ENCODE peak calls at places on chromosomes 5 and 9, in eight cellular contexts. V is HCT116, W is HL-60, B is mammary epithelial cell, U is colonic mucosa, L is kidney epithelial cell, A is endothelial cell of umbilical vein, E is mesendoderm. R is an unnamed sample.

GRCh38 chr9:136951541-136952353 is at the start of gene LCN12:
- DNase-seq in V (no peak), W (no peak), B (no peak), U (no peak), L (no peak), A (no peak), E (no peak), R (no peak)

GRCh38 chr9:28792736-28793135 is 1219.5 kb upstream of the C9orf72 start:
- DNase-seq in V (no peak), W (no peak), B (peak; percentile 39), U (no peak), L (no peak), A (no peak), E (no peak), R (no peak)

GRCh38 chr9:126532019-126532462 is 81.7 kb upstream of the LMX1B start:
- DNase-seq in V (no peak), W (no peak), B (no peak), U (no peak), L (no peak), A (no peak), E (no peak), R (peak; percentile 61)

GRCh38 chr5:72265032-72265903 is 54.8 kb downstream of the MRPS27 start:
- DNase-seq in V (no peak), W (no peak), B (no peak), U (no peak), L (no peak), A (no peak), E (no peak), R (peak; percentile 14)

GRCh38 chr9:115952667-115953316 is 200.8 kb upstream of the PAPPA start:
- DNase-seq in V (no peak), W (no peak), B (peak; percentile 17), U (no peak), L (peak; percentile 45), A (no peak), E (no peak), R (no peak)

GRCh38 chr9:77933019-77933418 is 98.6 kb downstream of the GNAQ start:
- DNase-seq in V (no peak), W (no peak), B (peak; percentile 62), U (no peak), L (no peak), A (no peak), E (no peak), R (no peak)

GRCh38 chr9:3014164-3014563 is 170.3 kb upstream of the PUM3 start:
- DNase-seq in V (no peak), W (no peak), B (no peak), U (no peak), L (no peak), A (no peak), E (no peak), R (no peak)

GRCh38 chr9:11086561-11086960 is 473.8 kb upstream of the PTPRD start:
- DNase-seq in V (no peak), W (no peak), B (no peak), U (no peak), L (peak; percentile 1), A (no peak), E (peak; percentile 71), R (no peak)

DNA sequence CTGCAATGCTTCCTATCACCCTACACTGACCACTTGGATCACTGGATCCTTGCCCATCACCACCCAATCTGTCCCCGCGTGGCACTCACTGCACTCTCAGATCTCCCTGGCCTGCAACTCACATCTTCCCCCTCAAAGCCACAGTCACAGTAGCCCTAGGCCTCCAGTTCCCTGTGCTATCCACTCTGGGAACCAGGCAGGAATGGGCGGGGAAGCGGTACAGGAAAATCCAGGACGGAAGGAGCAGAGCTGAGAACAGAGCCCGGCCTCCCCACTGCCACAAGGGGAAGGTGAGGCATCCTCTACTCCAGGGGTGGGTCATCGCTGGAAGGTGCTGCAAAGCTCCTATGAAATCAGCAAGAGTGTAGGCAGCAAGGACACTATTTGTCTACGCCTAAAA is 102.6 kb downstream of the ESM1 start:
- DNase-seq in V (no peak), W (no peak), B (no peak), U (no peak), L (no peak), A (no peak), E (no peak), R (no peak)
- H3K27me3 ChIP-seq in V (no peaks in the 10 kb centered on the region), W (peaks cover 2% of the 10 kb centered on the region), B (peaks cover 16% of the 10 kb centered on the region), U (peaks cover 29% of the 10 kb centered on the region), L (no peaks in the 10 kb centered on the region), A (peaks cover 9% of the 10 kb centered on the region), E (no peaks in the 10 kb centered on the region), R (no peaks in the 10 kb centered on the region)

GRCh38 chr5:178330791-178331404 is 98.3 kb upstream of the PHYKPL start:
- DNase-seq in V (no peak), W (no peak), B (no peak), U (no peak), L (no peak), A (no peak), E (peak; percentile 42), R (peak; percentile 84)

GRCh38 chr5:178334856-178335255 is 102.3 kb upstream of the PHYKPL start:
- DNase-seq in V (no peak), W (no peak), B (no peak), U (no peak), L (no peak), A (no peak), E (no peak), R (no peak)

GRCh38 chr5:178331491-178331981 is 98.9 kb upstream of the PHYKPL start:
- DNase-seq in V (no peak), W (no peak), B (no peak), U (peak; percentile 53), L (no peak), A (no peak), E (no peak), R (peak; percentile 100)

GRCh38 chr5:178333821-178334481 is 101.3 kb upstream of the PHYKPL start:
- DNase-seq in V (no peak), W (no peak), B (no peak), U (no peak), L (no peak), A (no peak), E (no peak), R (no peak)

GRCh38 chr5:178332096-178332780 is 99.6 kb upstream of the PHYKPL start:
- DNase-seq in V (no peak), W (no peak), B (no peak), U (no peak), L (no peak), A (no peak), E (no peak), R (peak; percentile 58)
- H3K27me3 ChIP-seq in V (no peaks in the 10 kb centered on the region), W (no peaks in the 10 kb centered on the region), B (peaks cover 2% of the 10 kb centered on the region), U (no peaks in the 10 kb centered on the region), L (no peaks in the 10 kb centered on the region), A (no peaks in the 10 kb centered on the region), E (no peaks in the 10 kb centered on the region), R (no peaks in the 10 kb centered on the region)

GRCh38 chr5:132815454-132815853 is 2.4 kb downstream of the SOWAHA start:
- DNase-seq in V (no peak), W (no peak), B (no peak), U (no peak), L (no peak), A (no peak), E (no peak), R (no peak)

GRCh38 chr5:132812123-132812948 is 766 bp upstream of the SOWAHA start:
- DNase-seq in V (no peak), W (no peak), B (no peak), U (no peak), L (no peak), A (no peak), E (no peak), R (no peak)

GRCh38 chr5:132812949-132813598 is at the start of gene SOWAHA:
- DNase-seq in V (no peak), W (no peak), B (no peak), U (peak; percentile 65), L (no peak), A (no peak), E (no peak), R (peak; percentile 31)

GRCh38 chr5:132814441-132815294 is 1.6 kb downstream of the SOWAHA start:
- DNase-seq in V (no peak), W (no peak), B (no peak), U (no peak), L (no peak), A (no peak), E (peak; percentile 65), R (no peak)

DNA sequence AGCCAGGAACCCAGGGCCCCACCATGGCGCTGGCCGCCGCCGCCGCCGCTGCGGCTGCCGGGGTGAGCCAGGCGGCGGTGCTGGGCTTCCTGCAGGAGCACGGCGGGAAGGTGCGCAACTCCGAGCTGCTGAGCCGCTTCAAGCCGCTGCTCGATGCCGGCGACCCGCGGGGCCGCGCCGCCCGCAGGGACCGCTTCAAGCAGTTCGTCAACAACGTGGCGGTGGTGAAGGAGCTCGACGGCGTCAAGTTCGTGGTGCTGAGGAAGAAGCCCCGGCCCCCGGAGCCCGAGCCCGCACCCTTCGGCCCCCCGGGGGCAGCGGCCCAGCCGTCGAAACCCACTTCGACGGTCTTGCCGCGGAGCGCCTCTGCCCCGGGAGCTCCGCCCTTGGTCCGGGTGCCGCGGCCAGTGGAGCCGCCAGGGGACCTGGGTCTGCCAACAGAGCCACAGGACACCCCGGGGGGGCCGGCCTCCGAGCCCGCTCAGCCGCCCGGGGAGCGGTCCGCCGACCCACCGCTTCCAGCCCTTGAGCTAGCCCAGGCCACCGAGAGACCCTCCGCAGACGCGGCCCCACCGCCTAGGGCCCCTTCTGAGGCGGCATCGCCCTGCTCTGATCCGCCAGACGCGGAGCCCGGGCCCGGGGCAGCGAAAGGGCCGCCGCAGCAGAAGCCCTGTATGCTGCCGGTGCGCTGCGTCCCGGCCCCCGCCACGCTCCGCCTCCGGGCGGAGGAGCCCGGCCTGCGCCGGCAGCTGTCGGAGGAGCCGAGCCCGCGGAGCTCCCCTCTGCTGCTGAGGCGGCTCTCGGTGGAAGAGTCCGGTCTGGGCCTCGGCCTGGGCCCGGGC is 718 bp downstream of the SOWAHA start:
- DNase-seq in V (no peak), W (no peak), B (no peak), U (peak; percentile 37), L (no peak), A (peak; percentile 21), E (peak; percentile 61), R (peak; percentile 56)
- H3K27me3 ChIP-seq in V (no peaks in the 10 kb centered on the region), W (peaks cover 2% of the 10 kb centered on the region), B (peaks cover 9% of the 10 kb centered on the region), U (peaks cover 5% of the 10 kb centered on the region), L (peaks cover 33% of the 10 kb centered on the region), A (peaks cover 19% of the 10 kb centered on the region), E (peaks cover 25% of the 10 kb centered on the region), R (peaks cover 12% of the 10 kb centered on the region)

GRCh38 chr9:100167176-100167575 is 68.1 kb downstream of the INVS start:
- DNase-seq in V (no peak), W (no peak), B (peak; percentile 16), U (no peak), L (no peak), A (peak; percentile 25), E (no peak), R (no peak)

GRCh38 chr9:100170556-100170955 is 71.5 kb downstream of the INVS start:
- DNase-seq in V (no peak), W (no peak), B (peak; percentile 12), U (no peak), L (no peak), A (no peak), E (no peak), R (no peak)

GRCh38 chr9:100167912-100168775 is 69.1 kb downstream of the INVS start:
- DNase-seq in V (no peak), W (no peak), B (no peak), U (no peak), L (no peak), A (no peak), E (peak; percentile 83), R (no peak)

DNA sequence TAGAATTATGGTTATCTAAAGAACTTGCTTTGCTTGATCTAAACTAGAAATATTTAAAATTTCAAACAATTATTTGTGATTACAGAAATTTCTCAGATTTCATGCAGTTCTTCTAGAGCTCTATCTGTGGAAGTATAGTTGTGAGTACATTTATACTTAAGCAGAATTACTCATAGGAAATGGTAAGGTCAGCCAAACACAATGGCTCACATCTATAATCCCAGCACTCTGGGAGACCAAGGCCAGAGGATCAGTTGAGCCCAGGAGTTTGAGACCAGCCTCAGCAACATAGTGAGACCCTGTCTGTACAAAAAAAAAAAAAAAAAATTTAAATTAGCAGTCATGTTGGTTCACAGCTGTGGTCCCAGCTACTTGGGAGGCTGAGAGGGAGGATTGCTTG is 71.0 kb downstream of the INVS start:
- DNase-seq in V (no peak), W (no peak), B (peak; percentile 30), U (no peak), L (no peak), A (peak; percentile 35), E (no peak), R (no peak)
- H3K27me3 ChIP-seq in V (no peaks in the 10 kb centered on the region), W (no peaks in the 10 kb centered on the region), B (no peaks in the 10 kb centered on the region), U (no peaks in the 10 kb centered on the region), L (no peaks in the 10 kb centered on the region), A (no peaks in the 10 kb centered on the region), E (no peaks in the 10 kb centered on the region), R (no peaks in the 10 kb centered on the region)

R was measured in MG63.